ENCODE peak calls at places on chromosomes 2 and 18, in five cellular contexts. V is iPS DF 6.9, G is C1 segment of cervical spinal cord, R is fibroblast of the aortic adventitia, N is glomerular endothelial cell. B is an unnamed sample.

GRCh38 chr2:72827495-72827894 is 1.7 kb upstream of the EXOC6B start:
- DNase-seq in N (no peak), G (no peak), V (no peak), R (no peak), B (no peak)

GRCh38 chr2:189412330-189412953 is 28.8 kb upstream of the WDR75 start:
- DNase-seq in G (no peak), N (no peak), R (peak; percentile 85), V (no peak), B (peak; percentile 27)

GRCh38 chr2:60550151-60550983 is 3.1 kb downstream of the BCL11A start:
- DNase-seq in R (peak; percentile 66), N (no peak), G (no peak), V (no peak), B (peak; percentile 87)

GRCh38 chr2:36570416-36570815 is 27.6 kb downstream of the FEZ2 start:
- DNase-seq in R (peak; percentile 11), V (no peak), N (no peak), G (no peak), B (no peak)

GRCh38 chr18:59743561-59743960 is 46.3 kb upstream of the CCBE1 start:
- DNase-seq in R (peak; percentile 78), V (no peak), N (no peak), G (no peak), B (no peak)

GRCh38 chr2:216553093-216553478 is 54.4 kb downstream of the RPL37A start:
- DNase-seq in N (no peak), R (no peak), V (no peak), G (no peak), B (peak; percentile 77)

GRCh38 chr2:206713770-206714169 is 4.4 kb downstream of the DYTN start:
- DNase-seq in R (peak; percentile 2), G (no peak), V (no peak), N (no peak), B (no peak)

GRCh38 chr2:68766378-68766845 is 31.8 kb downstream of the ARHGAP25 start:
- DNase-seq in N (no peak), G (no peak), R (no peak), V (no peak), B (no peak)

GRCh38 chr2:226943862-226944610 is 108.2 kb downstream of the RHBDD1 start:
- DNase-seq in G (no peak), R (no peak), V (no peak), N (no peak), B (no peak)

GRCh38 chr2:239445771-239446524 is 45.1 kb upstream of the HDAC4 start:
- DNase-seq in G (no peak), N (no peak), R (peak; percentile 64), V (no peak), B (no peak)